ENCODE peak calls at places on chromosomes 5 and 9, in nine cellular contexts. One of them, this sample, is unnamed. For H3K4me1 and H3K9me3, the result is how much of the 10 kb centered on the place peaks cover.

GRCh38 chr5:142955628-142956027 is 185.5 kb downstream of the ARHGAP26 start:
- DNase-seq in stomach: no peak
- DNase-seq in aorta: no peak
- DNase-seq in sigmoid colon: no peak
- DNase-seq in CD4-positive, alpha-beta memory T cell: no peak
- DNase-seq in CD8-positive, alpha-beta memory T cell: no peak
- DNase-seq in GM23248: no peak
- DNase-seq in SJSA1: no peak
- DNase-seq in CD8-positive, alpha-beta T cell: no peak
- DNase-seq in this sample: no peak

GRCh38 chr9:116859763-116860162 is 172.7 kb downstream of the TRIM32 start:
- DNase-seq in CD4-positive, alpha-beta memory T cell: no peak
- DNase-seq in SJSA1: no peak
- DNase-seq in aorta: no peak
- DNase-seq in stomach: no peak
- DNase-seq in GM23248: no peak
- DNase-seq in sigmoid colon: no peak
- DNase-seq in CD8-positive, alpha-beta memory T cell: no peak
- DNase-seq in CD8-positive, alpha-beta T cell: no peak
- DNase-seq in this sample: no peak

GRCh38 chr5:61599370-61600140 is 267.5 kb downstream of the ZSWIM6 start:
- DNase-seq in stomach: no peak
- DNase-seq in sigmoid colon: no peak
- DNase-seq in GM23248: peak
- DNase-seq in CD8-positive, alpha-beta memory T cell: no peak
- DNase-seq in SJSA1: peak
- DNase-seq in CD4-positive, alpha-beta memory T cell: no peak
- DNase-seq in CD8-positive, alpha-beta T cell: no peak
- DNase-seq in aorta: no peak
- DNase-seq in this sample: no peak

GRCh38 chr5:150066901-150067396 is 19.4 kb downstream of the CSF1R start:
- DNase-seq in aorta: no peak
- DNase-seq in CD4-positive, alpha-beta memory T cell: no peak
- DNase-seq in sigmoid colon: peak
- DNase-seq in GM23248: peak
- DNase-seq in SJSA1: no peak
- DNase-seq in CD8-positive, alpha-beta memory T cell: no peak
- DNase-seq in stomach: no peak
- DNase-seq in CD8-positive, alpha-beta T cell: no peak
- DNase-seq in this sample: no peak

GRCh38 chr5:172499287-172499686 is 45.0 kb upstream of the SH3PXD2B start:
- DNase-seq in aorta: no peak
- DNase-seq in stomach: no peak
- DNase-seq in CD8-positive, alpha-beta T cell: no peak
- DNase-seq in CD4-positive, alpha-beta memory T cell: no peak
- DNase-seq in sigmoid colon: peak
- DNase-seq in CD8-positive, alpha-beta memory T cell: no peak
- DNase-seq in SJSA1: peak
- DNase-seq in GM23248: no peak
- DNase-seq in this sample: no peak

GRCh38 chr9:129640086-129640870 is 1.7 kb downstream of the ASB6 start:
- DNase-seq in CD4-positive, alpha-beta memory T cell: no peak
- DNase-seq in stomach: peak
- DNase-seq in aorta: no peak
- DNase-seq in CD8-positive, alpha-beta memory T cell: no peak
- DNase-seq in SJSA1: no peak
- DNase-seq in sigmoid colon: no peak
- DNase-seq in GM23248: peak
- DNase-seq in CD8-positive, alpha-beta T cell: no peak
- DNase-seq in this sample: peak

GRCh38 chr5:55580042-55580441 is 45.3 kb upstream of the PLPP1 start:
- DNase-seq in aorta: no peak
- DNase-seq in CD8-positive, alpha-beta memory T cell: no peak
- DNase-seq in stomach: no peak
- DNase-seq in SJSA1: no peak
- DNase-seq in CD8-positive, alpha-beta T cell: no peak
- DNase-seq in CD4-positive, alpha-beta memory T cell: no peak
- DNase-seq in sigmoid colon: no peak
- DNase-seq in GM23248: no peak
- DNase-seq in this sample: no peak

GRCh38 chr5:158139161-158139560 is 280.2 kb upstream of the CLINT1 start:
- DNase-seq in CD4-positive, alpha-beta memory T cell: no peak
- DNase-seq in sigmoid colon: no peak
- DNase-seq in CD8-positive, alpha-beta T cell: no peak
- DNase-seq in CD8-positive, alpha-beta memory T cell: no peak
- DNase-seq in SJSA1: no peak
- DNase-seq in GM23248: peak
- DNase-seq in stomach: no peak
- DNase-seq in aorta: no peak
- DNase-seq in this sample: no peak

GRCh38 chr5:177194278-177194677 is 60.7 kb downstream of the NSD1 start:
- DNase-seq in SJSA1: peak
- DNase-seq in sigmoid colon: no peak
- DNase-seq in GM23248: peak
- DNase-seq in stomach: no peak
- DNase-seq in CD8-positive, alpha-beta T cell: no peak
- DNase-seq in CD4-positive, alpha-beta memory T cell: no peak
- DNase-seq in aorta: no peak
- DNase-seq in CD8-positive, alpha-beta memory T cell: no peak
- DNase-seq in this sample: no peak

GRCh38 chr9:137429974-137430722 is 7.0 kb downstream of the NOXA1 start:
- DNase-seq in CD4-positive, alpha-beta memory T cell: no peak
- DNase-seq in GM23248: no peak
- DNase-seq in CD8-positive, alpha-beta T cell: no peak
- DNase-seq in stomach: peak
- DNase-seq in SJSA1: no peak
- DNase-seq in sigmoid colon: no peak
- DNase-seq in CD8-positive, alpha-beta memory T cell: no peak
- DNase-seq in aorta: peak
- DNase-seq in this sample: peak

GRCh38 chr5:113056988-113057387 is 80.4 kb downstream of the DCP2 start:
- DNase-seq in CD4-positive, alpha-beta memory T cell: no peak
- DNase-seq in sigmoid colon: no peak
- DNase-seq in GM23248: no peak
- DNase-seq in aorta: no peak
- DNase-seq in stomach: no peak
- DNase-seq in SJSA1: no peak
- DNase-seq in CD8-positive, alpha-beta T cell: no peak
- DNase-seq in CD8-positive, alpha-beta memory T cell: no peak
- DNase-seq in this sample: no peak
- H3K4me1 ChIP-seq in CD4-positive, alpha-beta memory T cell: under half
- H3K4me1 ChIP-seq in sigmoid colon: under half
- H3K4me1 ChIP-seq in GM23248: under half
- H3K4me1 ChIP-seq in aorta: under half
- H3K4me1 ChIP-seq in stomach: under half
- H3K4me1 ChIP-seq in SJSA1: under half
- H3K4me1 ChIP-seq in CD8-positive, alpha-beta T cell: under half
- H3K4me1 ChIP-seq in CD8-positive, alpha-beta memory T cell: under half
- H3K4me1 ChIP-seq in this sample: under half

DNA sequence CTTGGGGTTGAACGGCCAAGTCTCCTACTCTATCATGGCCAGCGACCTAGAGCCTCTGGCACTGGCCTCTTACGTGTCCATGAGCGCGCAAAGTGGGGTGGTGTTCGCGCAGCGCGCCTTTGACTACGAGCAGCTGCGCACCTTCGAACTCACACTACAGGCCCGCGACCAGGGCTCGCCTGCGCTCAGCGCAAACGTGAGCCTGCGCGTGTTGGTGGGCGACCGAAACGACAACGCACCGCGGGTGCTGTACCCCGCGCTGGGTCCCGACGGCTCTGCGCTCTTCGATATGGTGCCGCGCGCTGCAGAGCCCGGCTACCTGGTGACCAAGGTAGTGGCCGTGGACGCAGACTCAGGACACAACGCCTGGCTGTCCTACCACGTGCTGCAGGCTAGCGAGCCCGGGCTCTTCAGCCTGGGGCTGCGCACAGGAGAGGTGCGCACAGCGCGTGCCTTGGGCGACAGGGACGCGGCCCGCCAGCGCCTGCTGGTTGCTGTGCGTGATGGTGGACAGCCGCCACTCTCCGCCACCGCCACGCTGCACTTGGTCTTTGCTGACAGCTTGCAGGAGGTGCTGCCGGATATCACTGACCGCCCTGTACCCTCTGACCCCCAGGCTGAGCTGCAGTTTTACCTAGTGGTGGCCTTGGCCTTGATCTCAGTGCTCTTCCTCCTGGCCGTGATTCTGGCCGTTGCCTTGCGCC is 2.0 kb downstream of the PCDHGB5 start:
- DNase-seq in aorta: no peak
- DNase-seq in GM23248: no peak
- DNase-seq in SJSA1: no peak
- DNase-seq in sigmoid colon: no peak
- DNase-seq in CD8-positive, alpha-beta memory T cell: no peak
- DNase-seq in stomach: no peak
- DNase-seq in CD4-positive, alpha-beta memory T cell: no peak
- DNase-seq in CD8-positive, alpha-beta T cell: no peak
- DNase-seq in this sample: no peak
- H3K9me3 ChIP-seq in aorta: under half
- H3K9me3 ChIP-seq in GM23248: under half
- H3K9me3 ChIP-seq in SJSA1: under half
- H3K9me3 ChIP-seq in sigmoid colon: half or more
- H3K9me3 ChIP-seq in CD8-positive, alpha-beta memory T cell: under half
- H3K9me3 ChIP-seq in stomach: under half
- H3K9me3 ChIP-seq in CD4-positive, alpha-beta memory T cell: under half
- H3K9me3 ChIP-seq in CD8-positive, alpha-beta T cell: under half
- H3K9me3 ChIP-seq in this sample: under half

GRCh38 chr9:127569819-127570401 is 42.2 kb upstream of the STXBP1 start:
- DNase-seq in stomach: no peak
- DNase-seq in SJSA1: no peak
- DNase-seq in CD8-positive, alpha-beta memory T cell: no peak
- DNase-seq in GM23248: peak
- DNase-seq in sigmoid colon: no peak
- DNase-seq in CD4-positive, alpha-beta memory T cell: peak
- DNase-seq in aorta: no peak
- DNase-seq in CD8-positive, alpha-beta T cell: no peak
- DNase-seq in this sample: no peak

GRCh38 chr9:127570533-127571111 is 41.5 kb upstream of the STXBP1 start:
- DNase-seq in CD8-positive, alpha-beta memory T cell: no peak
- DNase-seq in CD4-positive, alpha-beta memory T cell: no peak
- DNase-seq in sigmoid colon: no peak
- DNase-seq in stomach: peak
- DNase-seq in GM23248: no peak
- DNase-seq in CD8-positive, alpha-beta T cell: no peak
- DNase-seq in SJSA1: no peak
- DNase-seq in aorta: no peak
- DNase-seq in this sample: no peak

GRCh38 chr9:127574089-127574921 is 37.8 kb upstream of the STXBP1 start:
- DNase-seq in SJSA1: peak
- DNase-seq in aorta: peak
- DNase-seq in CD8-positive, alpha-beta memory T cell: no peak
- DNase-seq in stomach: peak
- DNase-seq in CD8-positive, alpha-beta T cell: no peak
- DNase-seq in GM23248: peak
- DNase-seq in CD4-positive, alpha-beta memory T cell: no peak
- DNase-seq in sigmoid colon: no peak
- DNase-seq in this sample: peak

GRCh38 chr9:127575875-127576778 is 36.0 kb upstream of the STXBP1 start:
- DNase-seq in CD8-positive, alpha-beta T cell: no peak
- DNase-seq in CD4-positive, alpha-beta memory T cell: no peak
- DNase-seq in stomach: no peak
- DNase-seq in CD8-positive, alpha-beta memory T cell: no peak
- DNase-seq in aorta: no peak
- DNase-seq in SJSA1: no peak
- DNase-seq in GM23248: no peak
- DNase-seq in sigmoid colon: no peak
- DNase-seq in this sample: no peak

DNA sequence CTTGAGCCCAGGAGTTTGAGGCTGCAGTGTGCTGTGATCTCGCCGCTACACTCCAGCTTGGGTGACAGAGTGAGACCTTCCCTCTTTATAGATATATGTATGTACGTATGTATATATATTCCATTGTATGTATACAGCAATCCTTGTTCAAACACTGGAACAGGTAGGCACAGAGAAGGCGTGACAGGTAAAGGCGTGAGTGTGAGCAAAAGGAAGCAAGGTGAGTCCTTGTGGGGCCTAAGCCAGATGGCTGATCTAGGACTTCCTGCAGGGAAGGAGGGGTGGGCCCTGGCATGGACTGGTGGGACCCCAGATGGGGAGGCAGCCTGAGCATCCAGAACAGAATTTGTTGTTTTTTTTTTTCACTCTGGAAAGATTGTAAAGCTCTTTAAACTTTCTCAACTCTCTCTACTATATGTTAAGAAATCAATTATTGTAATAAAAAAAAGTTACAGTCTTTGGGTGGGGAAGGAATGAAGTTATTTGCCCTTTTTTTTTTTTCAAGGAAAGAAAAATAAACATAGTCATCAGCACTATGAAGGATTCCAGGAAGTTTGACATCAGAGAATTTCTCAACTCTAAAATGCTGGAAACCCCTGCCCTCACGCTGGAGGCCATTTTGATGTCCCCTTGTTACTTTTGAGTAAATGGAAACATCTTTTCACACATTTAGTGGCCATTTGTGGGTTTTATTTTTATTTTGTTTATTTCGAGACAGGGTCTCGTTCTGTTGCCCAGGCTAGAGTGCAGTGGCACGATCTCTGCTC is 38.9 kb upstream of the STXBP1 start:
- DNase-seq in CD8-positive, alpha-beta memory T cell: no peak
- DNase-seq in GM23248: peak
- DNase-seq in SJSA1: no peak
- DNase-seq in aorta: no peak
- DNase-seq in CD8-positive, alpha-beta T cell: no peak
- DNase-seq in CD4-positive, alpha-beta memory T cell: no peak
- DNase-seq in sigmoid colon: no peak
- DNase-seq in stomach: no peak
- DNase-seq in this sample: peak
- H3K27ac ChIP-seq in CD8-positive, alpha-beta memory T cell: no peak
- H3K27ac ChIP-seq in GM23248: peak
- H3K27ac ChIP-seq in SJSA1: peak
- H3K27ac ChIP-seq in aorta: peak
- H3K27ac ChIP-seq in CD8-positive, alpha-beta T cell: no peak
- H3K27ac ChIP-seq in CD4-positive, alpha-beta memory T cell: no peak
- H3K27ac ChIP-seq in sigmoid colon: peak
- H3K27ac ChIP-seq in stomach: peak
- H3K27ac ChIP-seq in this sample: peak

GRCh38 chr9:38044706-38045105 is 24.3 kb downstream of the SHB start:
- DNase-seq in SJSA1: no peak
- DNase-seq in CD8-positive, alpha-beta T cell: no peak
- DNase-seq in stomach: no peak
- DNase-seq in CD8-positive, alpha-beta memory T cell: no peak
- DNase-seq in aorta: no peak
- DNase-seq in GM23248: no peak
- DNase-seq in sigmoid colon: no peak
- DNase-seq in CD4-positive, alpha-beta memory T cell: no peak
- DNase-seq in this sample: peak
- H3K4me1 ChIP-seq in SJSA1: half or more
- H3K4me1 ChIP-seq in CD8-positive, alpha-beta T cell: under half
- H3K4me1 ChIP-seq in stomach: half or more
- H3K4me1 ChIP-seq in CD8-positive, alpha-beta memory T cell: under half
- H3K4me1 ChIP-seq in aorta: under half
- H3K4me1 ChIP-seq in GM23248: under half
- H3K4me1 ChIP-seq in sigmoid colon: half or more
- H3K4me1 ChIP-seq in CD4-positive, alpha-beta memory T cell: under half
- H3K4me1 ChIP-seq in this sample: under half

This sample was measured in pancreas.